ENCODE peak calls at places on chromosomes 6 and 20, in eight cellular contexts. T is HepG2, V is GM23338, X is HCT116, U is GM12878, W is SK-N-SH, P is Panc1, F is K562. Y is an unnamed sample.

GRCh38 chr6:167789358-167789757 is 37.4 kb upstream of the AFDN start:
- DNase-seq in F (no peak), V (no peak), W (no peak), T (peak; percentile 25), P (no peak), U (no peak), X (no peak), Y (no peak)

GRCh38 chr6:155290491-155290890 is 23.8 kb downstream of the TFB1M start:
- DNase-seq in V (no peak), X (no peak), P (no peak), F (no peak), U (no peak), W (no peak), T (no peak), Y (no peak)

GRCh38 chr20:20593447-20594170 is 118.8 kb downstream of the RALGAPA2 start:
- DNase-seq in X (peak; percentile 18), F (peak; percentile 24), T (peak; percentile 71), U (no peak), W (peak; percentile 49), P (peak; percentile 17), V (peak; percentile 91), Y (peak; percentile 15)

GRCh38 chr6:107154131-107154906 is 39.0 kb upstream of the BEND3 start:
- DNase-seq in T (peak; percentile 33), P (no peak), X (no peak), F (no peak), V (peak; percentile 95), U (no peak), W (peak; percentile 49), Y (no peak)

GRCh38 chr6:99745651-99746050 is 139.0 kb downstream of the PRDM13 start:
- DNase-seq in T (no peak), F (no peak), U (no peak), V (no peak), X (no peak), W (no peak), P (no peak), Y (no peak)

GRCh38 chr6:166587631-166588413 is 1.3 kb upstream of the RAMACL start:
- DNase-seq in P (no peak), V (no peak), F (no peak), T (no peak), U (peak; percentile 58), X (no peak), W (no peak), Y (peak; percentile 47)

GRCh38 chr20:45157977-45158376 is 16.7 kb upstream of the PI3 start:
- DNase-seq in X (peak; percentile 8), V (no peak), F (no peak), W (no peak), P (no peak), T (no peak), U (no peak), Y (no peak)

GRCh38 chr20:32465092-32465900 is 107.2 kb downstream of the ASXL1 start:
- DNase-seq in P (no peak), T (peak; percentile 98), X (no peak), U (no peak), W (no peak), V (no peak), F (no peak), Y (no peak)

GRCh38 chr6:98835149-98836024 is 1.0 kb downstream of the POU3F2 start:
- DNase-seq in X (no peak), V (peak; percentile 61), T (no peak), P (no peak), F (no peak), U (no peak), W (peak; percentile 78), Y (no peak)

GRCh38 chr6:168583126-168583525 is 142.1 kb downstream of the SMOC2 start:
- DNase-seq in X (no peak), P (no peak), V (no peak), T (no peak), F (no peak), W (no peak), U (no peak), Y (no peak)

GRCh38 chr6:111866857-111867256 is 6.4 kb downstream of the FYN start:
- DNase-seq in U (no peak), T (no peak), P (no peak), W (no peak), X (no peak), F (no peak), V (no peak), Y (no peak)

GRCh38 chr20:62181808-62182207 is 1.0 kb upstream of the MTG2 start:
- DNase-seq in T (no peak), V (no peak), F (no peak), U (no peak), W (no peak), X (no peak), P (no peak), Y (no peak)

GRCh38 chr6:43105538-43106218 is 29.6 kb downstream of the PTK7 start:
- DNase-seq in P (no peak), F (no peak), X (no peak), W (no peak), U (no peak), V (peak; percentile 63), T (no peak), Y (no peak)

GRCh38 chr6:154403803-154404202 is 47.2 kb upstream of the IPCEF1 start:
- DNase-seq in T (no peak), X (no peak), U (no peak), F (no peak), P (no peak), W (peak; percentile 25), V (no peak), Y (no peak)

GRCh38 chr20:18496042-18496441 is 983 bp downstream of the RBBP9 start:
- DNase-seq in W (peak; percentile 47), T (no peak), V (peak; percentile 5), U (no peak), X (no peak), P (no peak), F (no peak), Y (no peak)

GRCh38 chr20:1579488-1579887 is 22.0 kb upstream of the SIRPD start:
- DNase-seq in W (no peak), X (no peak), V (no peak), P (no peak), T (no peak), F (no peak), U (no peak), Y (no peak)

GRCh38 chr6:113856011-113856551 is 1.1 kb upstream of the MARCKS start:
- DNase-seq in V (peak; percentile 44), F (no peak), X (no peak), W (peak; percentile 22), P (no peak), U (no peak), T (no peak), Y (no peak)

GRCh38 chr6:107579413-107579812 is 89.5 kb downstream of the SOBP start:
- DNase-seq in W (no peak), T (no peak), F (no peak), V (no peak), U (no peak), P (no peak), X (no peak), Y (no peak)

GRCh38 chr20:33209789-33210188 is 7.4 kb upstream of the BPIFA3 start:
- DNase-seq in U (no peak), P (no peak), W (no peak), T (peak; percentile 74), V (peak; percentile 93), X (peak; percentile 18), F (peak; percentile 73), Y (peak; percentile 7)

GRCh38 chr6:69584536-69584912 is 212.3 kb downstream of the LMBRD1 start:
- DNase-seq in U (no peak), T (no peak), X (no peak), P (no peak), F (no peak), V (no peak), W (peak; percentile 8), Y (no peak)

GRCh38 chr20:59808729-59809381 is 124.6 kb downstream of the SYCP2 start:
- DNase-seq in U (no peak), F (no peak), X (no peak), P (no peak), T (no peak), V (no peak), W (peak; percentile 13), Y (no peak)

GRCh38 chr20:57685134-57685851 is 24.5 kb downstream of the PMEPA1 start:
- DNase-seq in W (peak; percentile 65), F (no peak), X (no peak), V (no peak), U (no peak), T (no peak), P (no peak), Y (no peak)
- TF ChIP-seq POLR2AphosphoS5 in W (no peak), F (no peak), X (no peak), V (no peak), U (no peak), T (no peak), P (no peak), Y (no peak)

DNA sequence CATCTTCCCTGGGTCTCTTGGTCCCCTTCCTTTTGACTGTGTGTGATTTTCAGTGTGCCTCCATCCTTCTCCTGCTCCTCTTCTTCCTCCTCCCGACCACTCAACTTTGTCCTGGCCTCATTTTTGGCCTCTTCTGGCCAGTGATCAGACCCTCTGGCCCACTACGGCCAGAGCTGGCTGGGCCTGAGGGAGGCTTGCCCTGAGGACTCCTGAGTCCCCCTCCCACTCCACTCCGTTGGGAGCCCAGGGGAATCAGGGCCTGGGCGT is 910 bp upstream of the DDR1 start:
- DNase-seq in W (no peak), F (no peak), T (no peak), P (no peak), V (no peak), X (no peak), U (no peak), Y (no peak)
- H3K4me3 ChIP-seq in W (peak overlapping the region; percentile 62), F (peak overlapping the region; percentile 54), T (peak overlapping the region; percentile 80), P (peak overlapping the region; percentile 50), V (peak overlapping the region; percentile 92), X (peak overlapping the region; percentile 87), U (peak overlapping the region; percentile 75), Y (no peak overlapping the region)

GRCh38 chr6:170152989-170153388 is 137.9 kb downstream of the DLL1 start:
- DNase-seq in P (no peak), V (peak; percentile 65), X (peak; percentile 63), T (peak; percentile 32), F (peak; percentile 35), W (no peak), U (no peak), Y (no peak)
- TF ChIP-seq REST in P (no peak), V (no peak), X (no peak), T (no peak), F (no peak), W (no peak), U (no peak), Y (no peak)

GRCh38 chr20:346033-346639 is 775 bp upstream of the NRSN2 start:
- DNase-seq in U (no peak), P (no peak), F (no peak), X (no peak), W (no peak), V (no peak), T (no peak), Y (no peak)

GRCh38 chr20:347317-347639 is 367 bp downstream of the NRSN2 start:
- DNase-seq in T (no peak), X (no peak), W (no peak), V (no peak), U (no peak), P (no peak), F (no peak), Y (no peak)

GRCh38 chr20:347640-348484 is 951 bp downstream of the NRSN2 start:
- DNase-seq in U (peak; percentile 64), T (peak; percentile 99), V (peak; percentile 99), W (peak; percentile 100), F (peak; percentile 98), X (no peak), P (no peak), Y (peak; percentile 68)

GRCh38 chr20:348972-349841 is 2.3 kb downstream of the NRSN2 start:
- DNase-seq in X (no peak), U (no peak), P (no peak), W (no peak), F (no peak), V (no peak), T (no peak), Y (no peak)

GRCh38 chr20:346640-347316 is at the start of gene NRSN2:
- DNase-seq in U (no peak), W (peak; percentile 89), T (peak; percentile 72), X (no peak), F (peak; percentile 72), V (peak; percentile 79), P (no peak), Y (no peak)
- TF ChIP-seq POLR2AphosphoS5 in U (peak; percentile 29), W (peak; percentile 42), T (peak; percentile 58), X (no peak), F (no peak), V (no peak), P (no peak), Y (no peak)